ENCODE peak calls at places on chromosome 1, in ten cellular contexts. I is adipocyte; J is PC-9; F is MM.1S; Z is OCI-LY7; S is HAP-1; A is left ventricle myocardium inferior; W is CD8-positive, alpha-beta T cell; D is HepG2; L is psoas muscle. C is an unnamed sample. For H3K4me1 and H3K9me3, the result is how much of the 10 kb centered on the place peaks cover.

GRCh38 chr1:3914331-3914851 is 14.3 kb upstream of the C1orf174 start:
- DNase-seq in I (no peak), J (no peak), F (no peak), Z (no peak), S (no peak), A (no peak), W (no peak), D (no peak), L (no peak), C (no peak)

GRCh38 chr1:222792744-222793143 is 22.1 kb upstream of the DISP1 start:
- DNase-seq in I (peak), J (no peak), F (no peak), Z (peak), S (no peak), A (no peak), W (no peak), D (no peak), L (no peak), C (no peak)

GRCh38 chr1:213714645-213715044 is 273.1 kb upstream of the PROX1 start:
- DNase-seq in I (no peak), J (no peak), F (no peak), Z (no peak), S (no peak), A (no peak), W (no peak), D (peak), L (no peak), C (no peak)

GRCh38 chr1:17304155-17304826 is 3.7 kb upstream of the PADI4 start:
- DNase-seq in I (peak), J (peak), F (no peak), Z (no peak), S (no peak), A (no peak), W (no peak), D (no peak), L (no peak), C (no peak)

GRCh38 chr1:188128761-188129160 is 1300.0 kb downstream of the PLA2G4A start:
- DNase-seq in I (peak), J (no peak), F (peak), Z (no peak), S (no peak), A (no peak), W (no peak), D (no peak), L (no peak), C (no peak)

GRCh38 chr1:158087320-158087927 is 93.3 kb upstream of the CD1D start:
- DNase-seq in I (peak), J (peak), F (peak), Z (peak), S (peak), A (peak), W (no peak), D (peak), L (no peak), C (peak)

GRCh38 chr1:172342584-172343245 is 77.8 kb upstream of the C1orf105 start:
- DNase-seq in I (peak), J (no peak), F (no peak), Z (no peak), S (peak), A (no peak), W (no peak), D (no peak), L (no peak), C (no peak)

GRCh38 chr1:234330843-234331215 is 42.4 kb upstream of the COA6 start:
- DNase-seq in I (no peak), J (no peak), F (no peak), Z (no peak), S (no peak), A (no peak), W (no peak), D (no peak), L (no peak), C (no peak)

GRCh38 chr1:157249326-157249725 is 111.1 kb upstream of the ETV3 start:
- DNase-seq in I (no peak), J (no peak), F (no peak), Z (no peak), S (no peak), A (no peak), W (no peak), D (no peak), L (no peak), C (no peak)

GRCh38 chr1:205294175-205294913 is 27.2 kb downstream of the NUAK2 start:
- DNase-seq in I (peak), J (no peak), F (no peak), Z (no peak), S (peak), A (no peak), W (no peak), D (peak), L (no peak), C (peak)

GRCh38 chr1:236947794-236948193 is 56.4 kb downstream of the MT1HL1 start:
- DNase-seq in I (no peak), J (no peak), F (no peak), Z (no peak), S (no peak), A (no peak), W (no peak), D (no peak), L (no peak), C (no peak)

GRCh38 chr1:5371270-5371669 is 621.0 kb downstream of the NPHP4 start:
- DNase-seq in I (no peak), J (no peak), F (no peak), Z (no peak), S (no peak), A (no peak), W (no peak), D (no peak), L (no peak), C (no peak)

GRCh38 chr1:64598100-64598571 is 128.2 kb downstream of the CACHD1 start:
- DNase-seq in I (peak), J (peak), F (no peak), Z (no peak), S (no peak), A (no peak), W (no peak), D (no peak), L (no peak), C (no peak)

GRCh38 chr1:116377564-116378529 is 4.8 kb downstream of the ATP1A1 start:
- DNase-seq in I (peak), J (no peak), F (no peak), Z (peak), S (peak), A (peak), W (peak), D (peak), L (peak), C (no peak)

GRCh38 chr1:205976708-205977107 is 26.5 kb downstream of the RAB7B start:
- DNase-seq in I (peak), J (no peak), F (peak), Z (no peak), S (no peak), A (peak), W (no peak), D (peak), L (peak), C (no peak)

GRCh38 chr1:78102082-78102481 is 56.3 kb downstream of the GIPC2 start:
- DNase-seq in I (peak), J (no peak), F (no peak), Z (no peak), S (no peak), A (no peak), W (no peak), D (no peak), L (no peak), C (no peak)

GRCh38 chr1:1435094-1435903 is at the start of gene VWA1:
- DNase-seq in I (peak), J (peak), F (no peak), Z (no peak), S (peak), A (peak), W (peak), D (no peak), L (peak), C (no peak)

GRCh38 chr1:193417945-193418744 is 231.7 kb upstream of the B3GALT2 start:
- DNase-seq in I (peak), J (no peak), F (peak), Z (no peak), S (no peak), A (no peak), W (no peak), D (no peak), L (no peak), C (no peak)

GRCh38 chr1:184910005-184910404 is 64.3 kb downstream of the NIBAN1 start:
- DNase-seq in I (no peak), J (no peak), F (no peak), Z (no peak), S (no peak), A (no peak), W (no peak), D (no peak), L (no peak), C (no peak)

GRCh38 chr1:234154320-234155251 is 218.7 kb upstream of the COA6 start:
- DNase-seq in I (peak), J (peak), F (peak), Z (peak), S (peak), A (no peak), W (no peak), D (peak), L (no peak), C (peak)

GRCh38 chr1:236821111-236821625 is 26.1 kb downstream of the MTR start:
- DNase-seq in I (no peak), J (no peak), F (no peak), Z (no peak), S (peak), A (no peak), W (no peak), D (no peak), L (no peak), C (no peak)

GRCh38 chr1:224569276-224569675 is 46.8 kb upstream of the CNIH3 start:
- DNase-seq in I (no peak), J (no peak), F (no peak), Z (no peak), S (no peak), A (no peak), W (no peak), D (no peak), L (no peak), C (no peak)

GRCh38 chr1:227949341-227949921 is 1.7 kb upstream of the WNT9A start:
- DNase-seq in I (no peak), J (no peak), F (no peak), Z (no peak), S (no peak), A (no peak), W (no peak), D (no peak), L (no peak), C (no peak)

GRCh38 chr1:176849281-176849680 is 315.2 kb downstream of the ASTN1 start:
- DNase-seq in I (no peak), J (no peak), F (no peak), Z (no peak), S (no peak), A (no peak), W (no peak), D (no peak), L (no peak), C (no peak)

DNA sequence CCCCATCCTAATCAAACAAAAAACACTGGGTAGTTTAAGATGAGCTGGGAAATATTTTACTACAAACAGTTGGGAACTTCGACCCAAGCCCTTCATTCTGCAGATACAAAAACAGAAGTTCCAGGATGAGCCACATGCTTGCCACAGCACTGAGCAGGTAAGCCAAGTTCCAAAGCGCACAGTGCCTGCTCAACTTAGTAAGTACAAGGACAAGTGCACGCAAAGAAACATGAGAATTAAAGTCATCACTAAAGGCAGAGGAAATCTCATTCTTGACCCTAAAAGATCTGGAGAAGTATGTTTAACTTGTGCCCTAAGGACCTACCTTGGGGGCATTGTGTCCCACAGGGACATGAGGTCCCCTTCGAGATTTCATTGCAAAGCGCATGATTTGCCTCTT is 1.2 kb upstream of the UBAP2L start:
- DNase-seq in I (peak), J (no peak), F (peak), Z (peak), S (no peak), A (no peak), W (no peak), D (peak), L (no peak), C (no peak)
- H3K4me1 ChIP-seq in I (under half), J (under half), F (under half), Z (under half), S (under half), A (half or more), W (half or more), D (half or more), L (half or more), C (under half)

GRCh38 chr1:90724926-90725325 is 7.8 kb upstream of the BARHL2 start:
- DNase-seq in I (no peak), J (no peak), F (no peak), Z (no peak), S (no peak), A (no peak), W (no peak), D (no peak), L (no peak), C (no peak)
- H3K9me3 ChIP-seq in I (under half), J (under half), F (under half), Z (under half), S (under half), A (under half), W (under half), D (under half), L (under half), C (under half)

GRCh38 chr1:154222518-154222917 is 1.8 kb downstream of the UBAP2L start:
- DNase-seq in I (no peak), J (no peak), F (no peak), Z (no peak), S (no peak), A (no peak), W (no peak), D (no peak), L (no peak), C (no peak)

GRCh38 chr1:154221815-154222081 is 993 bp downstream of the UBAP2L start:
- DNase-seq in I (peak), J (no peak), F (peak), Z (peak), S (no peak), A (no peak), W (no peak), D (peak), L (no peak), C (no peak)

GRCh38 chr1:154220970-154221814 is 437 bp downstream of the UBAP2L start:
- DNase-seq in I (peak), J (peak), F (peak), Z (peak), S (no peak), A (peak), W (peak), D (no peak), L (peak), C (no peak)

GRCh38 chr1:154225370-154225769 is 4.6 kb downstream of the UBAP2L start:
- DNase-seq in I (no peak), J (no peak), F (no peak), Z (no peak), S (no peak), A (no peak), W (no peak), D (no peak), L (no peak), C (no peak)

DNA sequence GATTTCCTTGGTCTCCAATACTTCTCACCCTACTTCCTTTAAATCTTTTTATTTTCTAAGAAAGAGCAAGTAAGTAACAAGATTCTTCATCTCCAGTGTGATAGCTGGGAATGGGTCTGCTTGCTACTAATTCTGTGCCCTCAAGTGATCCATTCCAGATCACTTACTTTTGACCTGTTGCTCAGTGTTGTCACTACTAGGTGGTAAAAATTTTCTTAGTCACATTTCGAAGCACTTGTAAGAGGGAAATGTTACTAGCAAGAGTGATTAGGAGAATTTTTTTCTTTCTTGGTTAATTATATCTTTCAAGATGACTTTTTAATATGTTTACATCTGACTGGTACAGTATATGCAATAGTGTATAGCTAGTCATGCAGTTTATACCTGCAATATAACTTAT is 2.2 kb downstream of the UBAP2L start:
- DNase-seq in I (peak), J (no peak), F (no peak), Z (no peak), S (no peak), A (no peak), W (no peak), D (no peak), L (no peak), C (no peak)
- H3K4me3 ChIP-seq in I (peak), J (peak), F (peak), Z (peak), S (no peak), A (peak), W (no peak), D (peak), L (peak), C (no peak)

DNA sequence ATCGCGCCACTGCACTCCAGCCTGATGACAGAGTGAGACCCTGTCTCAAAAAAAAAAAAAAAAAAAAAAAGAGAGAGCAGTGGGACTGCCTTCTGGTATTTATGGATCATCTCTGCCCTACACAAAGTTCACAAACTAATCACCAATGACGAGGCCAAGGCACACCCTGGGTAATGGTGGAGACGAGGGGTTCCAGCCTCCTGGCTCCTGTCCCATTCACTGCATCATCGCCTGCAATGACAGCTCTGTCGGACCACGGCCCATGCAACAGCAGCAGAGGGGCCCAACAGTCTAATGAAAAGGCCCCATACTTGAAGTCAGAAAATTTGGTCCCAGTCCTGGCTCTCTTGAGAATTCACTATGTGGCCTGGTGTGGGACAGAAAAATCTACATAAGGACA is 2.9 kb upstream of the BTG2 start:
- DNase-seq in I (no peak), J (no peak), F (no peak), Z (no peak), S (no peak), A (no peak), W (no peak), D (no peak), L (no peak), C (no peak)
- H3K4me1 ChIP-seq in I (under half), J (under half), F (half or more), Z (half or more), S (under half), A (under half), W (under half), D (under half), L (under half), C (under half)

DNA sequence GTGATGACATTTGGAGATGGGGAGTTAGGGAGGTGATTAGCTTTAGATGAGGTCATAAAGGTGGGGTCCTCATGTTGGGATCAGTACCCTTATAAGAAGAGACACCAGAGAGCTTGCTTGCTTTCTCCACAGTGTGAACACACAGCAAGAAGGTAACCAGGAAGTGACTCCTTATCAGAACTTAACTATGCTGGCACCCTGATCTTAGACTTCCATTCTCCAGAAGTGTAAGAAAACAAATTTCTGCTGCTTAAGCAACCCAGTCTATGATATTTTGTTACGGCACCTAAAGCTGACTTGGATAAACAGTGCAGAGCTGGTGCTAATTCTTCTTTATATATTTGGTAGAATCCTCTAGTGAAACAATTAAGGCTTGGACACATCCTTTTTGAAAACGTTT is 346.0 kb downstream of the AGBL4 start:
- DNase-seq in I (no peak), J (no peak), F (no peak), Z (no peak), S (no peak), A (no peak), W (no peak), D (no peak), L (no peak), C (no peak)
- H3K9me3 ChIP-seq in I (under half), J (under half), F (under half), Z (under half), S (under half), A (under half), W (under half), D (half or more), L (under half), C (under half)

DNA sequence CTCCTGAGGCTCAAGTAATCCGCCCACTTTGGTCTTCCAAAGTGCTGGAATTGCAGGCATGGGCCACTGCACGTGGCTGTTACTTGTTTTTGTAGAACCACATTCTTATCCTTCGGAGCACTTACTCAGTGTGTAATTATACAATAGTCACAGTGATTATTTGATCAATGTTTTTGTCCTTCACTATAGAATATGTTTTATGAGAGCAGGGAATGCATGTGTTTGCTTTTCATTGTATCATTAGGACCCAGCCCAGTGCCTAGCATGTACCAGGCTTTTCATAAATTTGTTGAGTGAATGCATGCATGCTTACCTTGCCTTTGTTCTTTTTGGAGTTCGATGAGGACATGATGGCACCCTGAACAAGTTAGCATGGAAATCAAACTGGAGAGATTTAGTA is 5.8 kb downstream of the SZT2 start:
- DNase-seq in I (no peak), J (no peak), F (no peak), Z (no peak), S (no peak), A (no peak), W (no peak), D (no peak), L (no peak), C (no peak)
- H3K4me3 ChIP-seq in I (no peak), J (no peak), F (no peak), Z (no peak), S (no peak), A (no peak), W (no peak), D (no peak), L (no peak), C (no peak)

GRCh38 chr1:29211086-29212030 is 19.4 kb downstream of the MECR start:
- DNase-seq in I (no peak), J (no peak), F (no peak), Z (no peak), S (no peak), A (no peak), W (no peak), D (no peak), L (no peak), C (no peak)
- H3K4me1 ChIP-seq in I (under half), J (under half), F (under half), Z (under half), S (under half), A (under half), W (under half), D (under half), L (under half), C (under half)

C was measured in iPS DF 6.9.